ENCODE peak calls at places on chromosomes 6 and 20, in six cellular contexts. E, Y, D, Z, S and R are unnamed samples.

GRCh38 chr6:166705070-166705469 is 78.0 kb upstream of the RPS6KA2 start:
- DNase-seq in E (no peak), D (no peak), Y (no peak), Z (no peak), S (no peak), R (no peak)

GRCh38 chr6:42201382-42201781 is 6.6 kb upstream of the GUCA1B start:
- DNase-seq in Y (no peak), D (no peak), E (no peak), S (no peak), Z (no peak), R (no peak)

GRCh38 chr20:10467985-10468845 is 33.1 kb downstream of the SLX4IP start:
- DNase-seq in S (no peak), Y (no peak), D (no peak), Z (no peak), E (no peak), R (no peak)

GRCh38 chr20:5784735-5785134 is 34.5 kb downstream of the SHLD1 start:
- DNase-seq in E (no peak), S (no peak), D (no peak), Z (no peak), Y (peak), R (no peak)

GRCh38 chr6:139436521-139437348 is 62.3 kb upstream of the CITED2 start:
- DNase-seq in D (no peak), E (no peak), Y (no peak), S (no peak), Z (no peak), R (no peak)

GRCh38 chr20:10784337-10785183 is 110.8 kb upstream of the JAG1 start:
- DNase-seq in E (no peak), S (no peak), D (no peak), Y (peak), Z (no peak), R (no peak)

GRCh38 chr6:56862415-56863175 is 92.3 kb upstream of the BEND6 start:
- DNase-seq in Z (no peak), Y (no peak), D (no peak), S (no peak), E (no peak), R (no peak)

GRCh38 chr6:112579601-112580000 is 232.5 kb downstream of the RFPL4B start:
- DNase-seq in E (no peak), D (no peak), Z (no peak), S (no peak), Y (no peak), R (no peak)

GRCh38 chr6:81589465-81590313 is 162.8 kb downstream of the TENT5A start:
- DNase-seq in Y (no peak), D (peak), E (no peak), S (no peak), Z (no peak), R (no peak)

GRCh38 chr6:11918021-11918738 is 93.9 kb upstream of the HIVEP1 start:
- DNase-seq in E (no peak), Y (peak), Z (no peak), D (no peak), S (no peak), R (no peak)

GRCh38 chr6:25392372-25392771 is 113.2 kb downstream of the CARMIL1 start:
- DNase-seq in S (no peak), Y (no peak), Z (no peak), D (no peak), E (no peak), R (no peak)

GRCh38 chr20:63024573-63025392 is 18.0 kb upstream of the BHLHE23 start:
- DNase-seq in Y (no peak), S (no peak), Z (no peak), E (no peak), D (no peak), R (no peak)

GRCh38 chr6:34664270-34664971 is 32.1 kb downstream of the ILRUN start:
- DNase-seq in Z (no peak), E (no peak), D (peak), S (no peak), Y (peak), R (no peak)

GRCh38 chr20:8812818-8813217 is 256.1 kb upstream of the PLCB4 start:
- DNase-seq in Z (no peak), S (no peak), D (no peak), E (peak), Y (no peak), R (no peak)
- TF ChIP-seq POLR2AphosphoS5 in Z (no peak), S (no peak), D (no peak), E (no peak), Y (no peak), R (no peak)

GRCh38 chr6:148507774-148508173 is 165.1 kb downstream of the SASH1 start:
- DNase-seq in S (no peak), Z (no peak), E (no peak), D (no peak), Y (no peak), R (no peak)
- TF ChIP-seq POLR2A in S (no peak), Z (no peak), E (no peak), D (no peak), Y (no peak), R (no peak)

DNA sequence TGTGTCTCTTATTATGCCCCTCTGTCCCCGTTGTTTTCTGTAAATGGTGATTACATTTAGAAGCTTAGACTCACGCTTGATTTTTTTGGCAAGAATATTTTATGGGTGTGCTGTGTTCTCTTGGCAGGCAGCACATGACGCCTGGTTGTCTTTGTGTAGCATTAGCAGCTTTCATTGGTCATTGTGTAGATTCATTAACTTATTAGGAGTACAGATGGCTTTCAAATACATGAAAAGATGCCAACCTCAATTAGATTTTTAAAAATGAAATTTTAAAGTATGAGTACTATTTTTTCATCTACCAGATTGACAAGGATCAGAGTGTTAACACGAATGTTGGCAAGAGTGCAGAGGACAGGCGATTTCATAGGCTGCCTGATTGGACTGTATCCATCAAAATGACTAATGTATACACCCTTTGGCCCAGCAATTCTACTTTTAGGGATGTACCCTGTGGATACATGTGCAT is 15.2 kb downstream of the COX4I2 start:
- DNase-seq in D (no peak), Y (no peak), S (no peak), E (no peak), Z (no peak), R (no peak)
- TF ChIP-seq TAF1 in D (no peak), Y (no peak), S (no peak), E (no peak), Z (no peak), R (no peak)

GRCh38 chr6:27312950-27313271 is 838 bp upstream of the POM121L2 start:
- DNase-seq in E (no peak), Y (no peak), D (no peak), Z (no peak), S (no peak), R (no peak)

GRCh38 chr6:27311806-27312145 is 297 bp downstream of the POM121L2 start:
- DNase-seq in Z (no peak), S (no peak), Y (no peak), E (no peak), D (no peak), R (no peak)

GRCh38 chr6:27314046-27314445 is 2.0 kb upstream of the POM121L2 start:
- DNase-seq in S (no peak), Z (no peak), E (no peak), D (no peak), Y (no peak), R (no peak)

DNA sequence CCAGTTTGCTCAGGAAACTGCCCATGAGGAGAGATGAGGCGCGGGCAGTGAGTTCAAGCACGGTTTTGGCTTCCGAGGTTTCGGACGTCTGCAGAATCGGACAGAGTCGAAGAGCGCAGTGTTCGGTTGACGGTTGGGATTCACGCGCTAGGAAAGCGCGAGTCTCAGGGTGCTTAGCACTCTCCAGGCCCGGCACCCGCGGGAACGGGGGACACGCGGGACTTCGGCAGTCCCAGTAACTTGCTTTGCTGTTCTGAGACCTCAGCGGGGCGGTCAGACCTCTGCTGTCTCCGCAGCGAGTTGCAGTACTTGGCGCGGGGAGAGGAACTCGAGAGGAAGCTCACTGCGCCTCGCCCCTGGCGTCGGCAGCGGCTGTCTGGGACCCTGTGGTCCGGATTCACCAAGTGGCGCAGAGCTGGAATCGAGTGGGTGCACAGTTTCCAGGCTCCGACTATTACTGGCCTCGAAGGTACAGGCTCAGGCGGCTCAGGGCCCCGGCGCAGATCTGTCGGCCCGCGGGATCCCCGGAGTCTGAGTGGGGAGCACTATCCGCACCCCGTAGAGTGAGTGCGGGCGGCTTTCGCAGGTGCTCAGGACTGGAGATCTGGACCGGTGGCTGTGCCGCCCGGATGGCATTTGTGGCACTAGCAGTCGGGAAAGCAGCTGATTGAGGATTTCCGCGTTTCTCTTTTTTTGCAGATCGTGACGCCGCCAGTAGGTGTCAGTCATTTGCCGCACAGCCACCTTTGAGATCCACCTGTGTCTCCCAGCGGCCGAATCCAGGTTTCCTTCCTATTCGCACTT is at the start of gene POM121L2:
- DNase-seq in Z (no peak), S (peak), D (peak), E (no peak), Y (no peak), R (peak)
- TF ChIP-seq POLR2AphosphoS5 in Z (no peak), S (no peak), D (no peak), E (no peak), Y (no peak), R (no peak)

DNA sequence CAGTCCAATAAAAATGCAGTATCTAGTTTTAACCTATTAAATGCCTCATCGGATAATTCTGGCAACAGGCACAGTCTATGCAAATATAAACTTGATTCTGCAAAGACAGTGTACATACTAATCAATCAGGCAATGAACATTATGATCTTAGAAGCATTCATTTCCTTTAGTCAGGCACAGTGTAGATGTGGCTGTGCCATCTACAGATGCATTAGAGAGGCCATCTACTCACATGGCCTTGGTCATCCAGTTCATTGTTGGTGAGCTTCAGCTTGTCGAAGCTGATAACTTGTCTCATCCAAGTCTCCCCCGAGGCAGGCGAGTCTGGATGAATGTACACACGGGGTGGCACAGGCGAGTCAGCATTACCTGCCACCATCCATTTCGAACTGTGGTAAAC is 7.9 kb downstream of the TBX18 start:
- DNase-seq in E (no peak), S (no peak), Z (no peak), D (no peak), Y (no peak), R (no peak)
- TF ChIP-seq POLR2A in E (no peak), S (no peak), Z (no peak), D (no peak), Y (no peak), R (no peak)

GRCh38 chr6:20454201-20454824 is 52.6 kb downstream of the E2F3 start:
- DNase-seq in E (no peak), Z (no peak), Y (peak), D (no peak), S (no peak), R (no peak)

GRCh38 chr6:20447581-20448132 is 46.0 kb downstream of the E2F3 start:
- DNase-seq in S (no peak), E (no peak), D (no peak), Y (no peak), Z (no peak), R (no peak)

GRCh38 chr6:20444786-20445271 is 43.1 kb downstream of the E2F3 start:
- DNase-seq in D (no peak), E (no peak), Y (peak), Z (no peak), S (no peak), R (no peak)

GRCh38 chr6:20447157-20447556 is 45.5 kb downstream of the E2F3 start:
- DNase-seq in Y (no peak), E (no peak), S (no peak), Z (no peak), D (no peak), R (no peak)

DNA sequence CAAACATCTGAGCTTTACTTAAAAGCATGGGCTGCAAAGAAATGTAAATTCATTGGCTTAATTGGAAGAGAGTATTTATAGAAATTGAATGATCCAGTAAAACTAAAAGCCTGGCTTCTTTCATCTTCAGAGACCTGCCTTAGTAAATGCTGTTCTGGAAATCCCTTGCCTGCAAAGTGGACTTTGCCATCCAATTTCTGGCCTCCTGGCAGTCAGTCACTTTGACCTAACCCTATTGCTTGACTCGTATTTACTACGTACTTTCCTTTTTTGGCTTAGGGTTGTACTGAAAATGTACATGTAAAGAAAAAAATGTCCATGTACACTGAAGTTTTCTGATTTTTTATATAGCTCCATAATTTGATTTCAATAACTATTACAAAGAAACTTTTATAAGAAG is 47.1 kb downstream of the E2F3 start:
- DNase-seq in S (no peak), D (peak), Y (no peak), E (no peak), Z (no peak), R (no peak)
- TF ChIP-seq TAF1 in S (no peak), D (no peak), Y (no peak), E (no peak), Z (no peak), R (no peak)

GRCh38 chr6:31836036-31836675 is 8.6 kb downstream of the HSPA1B start:
- DNase-seq in S (no peak), Z (no peak), Y (no peak), D (no peak), E (no peak), R (no peak)
- TF ChIP-seq POLR2AphosphoS5 in S (no peak), Z (no peak), Y (no peak), D (peak), E (no peak), R (peak)

GRCh38 chr6:157823001-157823522 is at the start of gene SNX9:
- DNase-seq in D (peak), E (no peak), Y (peak), S (peak), Z (no peak), R (peak)
- TF ChIP-seq POLR2A in D (peak), E (no peak), Y (no peak), S (no peak), Z (peak), R (peak)